ENCODE peak calls at places on chromosome 18, in ten cellular contexts. One of them, this sample, is unnamed.

GRCh38 chr18:60391571-60392226 is 19.1 kb upstream of the MC4R start:
- DNase-seq in cardiac muscle cell: no peak
- DNase-seq in Caki2: no peak
- DNase-seq in activated CD4-positive, alpha-beta memory T cell treated with anti-CD3 and anti-CD28 coated beads for 36 hours: no peak
- DNase-seq in GM18507: no peak
- DNase-seq in activated CD4-positive, CD25-positive, alpha-beta regulatory T cell: no peak
- DNase-seq in Daoy: no peak
- DNase-seq in spleen: no peak
- DNase-seq in Right ventricle myocardium superior: no peak
- DNase-seq in LoVo: no peak
- DNase-seq in this sample: no peak

GRCh38 chr18:37710731-37711130 is 145.1 kb upstream of the CELF4 start:
- DNase-seq in Caki2: no peak
- DNase-seq in activated CD4-positive, alpha-beta memory T cell treated with anti-CD3 and anti-CD28 coated beads for 36 hours: no peak
- DNase-seq in spleen: no peak
- DNase-seq in LoVo: no peak
- DNase-seq in cardiac muscle cell: no peak
- DNase-seq in Daoy: no peak
- DNase-seq in activated CD4-positive, CD25-positive, alpha-beta regulatory T cell: no peak
- DNase-seq in GM18507: no peak
- DNase-seq in Right ventricle myocardium superior: no peak
- DNase-seq in this sample: no peak

GRCh38 chr18:8805552-8805951 is 100.2 kb downstream of the MTCL1 start:
- DNase-seq in activated CD4-positive, alpha-beta memory T cell treated with anti-CD3 and anti-CD28 coated beads for 36 hours: no peak
- DNase-seq in activated CD4-positive, CD25-positive, alpha-beta regulatory T cell: no peak
- DNase-seq in LoVo: no peak
- DNase-seq in Caki2: no peak
- DNase-seq in Right ventricle myocardium superior: no peak
- DNase-seq in GM18507: no peak
- DNase-seq in cardiac muscle cell: no peak
- DNase-seq in Daoy: no peak
- DNase-seq in spleen: no peak
- DNase-seq in this sample: no peak

GRCh38 chr18:36127866-36128845 is 984 bp downstream of the SLC39A6 start:
- DNase-seq in LoVo: peak; percentile 4
- DNase-seq in spleen: peak; percentile 81
- DNase-seq in Caki2: peak; percentile 15
- DNase-seq in activated CD4-positive, alpha-beta memory T cell treated with anti-CD3 and anti-CD28 coated beads for 36 hours: peak; percentile 13
- DNase-seq in cardiac muscle cell: peak; percentile 52
- DNase-seq in GM18507: no peak
- DNase-seq in activated CD4-positive, CD25-positive, alpha-beta regulatory T cell: no peak
- DNase-seq in Daoy: peak; percentile 16
- DNase-seq in Right ventricle myocardium superior: peak; percentile 42
- DNase-seq in this sample: no peak

GRCh38 chr18:55228191-55228590 is 268.9 kb upstream of the CCDC68 start:
- DNase-seq in activated CD4-positive, alpha-beta memory T cell treated with anti-CD3 and anti-CD28 coated beads for 36 hours: no peak
- DNase-seq in spleen: no peak
- DNase-seq in Daoy: no peak
- DNase-seq in Caki2: no peak
- DNase-seq in LoVo: no peak
- DNase-seq in GM18507: no peak
- DNase-seq in cardiac muscle cell: no peak
- DNase-seq in activated CD4-positive, CD25-positive, alpha-beta regulatory T cell: no peak
- DNase-seq in Right ventricle myocardium superior: no peak
- DNase-seq in this sample: no peak

GRCh38 chr18:47772374-47773248 is 157.8 kb downstream of the SMAD2 start:
- DNase-seq in Right ventricle myocardium superior: peak; percentile 71
- DNase-seq in Daoy: peak; percentile 71
- DNase-seq in Caki2: no peak
- DNase-seq in GM18507: peak; percentile 43
- DNase-seq in activated CD4-positive, alpha-beta memory T cell treated with anti-CD3 and anti-CD28 coated beads for 36 hours: peak; percentile 73
- DNase-seq in spleen: peak; percentile 87
- DNase-seq in LoVo: peak; percentile 24
- DNase-seq in cardiac muscle cell: peak; percentile 66
- DNase-seq in activated CD4-positive, CD25-positive, alpha-beta regulatory T cell: peak; percentile 9
- DNase-seq in this sample: peak; percentile 68

GRCh38 chr18:7370812-7371211 is 139.9 kb downstream of the LRRC30 start:
- DNase-seq in cardiac muscle cell: no peak
- DNase-seq in LoVo: no peak
- DNase-seq in activated CD4-positive, alpha-beta memory T cell treated with anti-CD3 and anti-CD28 coated beads for 36 hours: no peak
- DNase-seq in Daoy: no peak
- DNase-seq in Right ventricle myocardium superior: peak; percentile 84
- DNase-seq in activated CD4-positive, CD25-positive, alpha-beta regulatory T cell: no peak
- DNase-seq in Caki2: no peak
- DNase-seq in spleen: peak; percentile 84
- DNase-seq in GM18507: no peak
- DNase-seq in this sample: no peak

GRCh38 chr18:61502472-61502871 is 169.2 kb downstream of the CDH20 start:
- DNase-seq in Daoy: peak; percentile 33
- DNase-seq in activated CD4-positive, CD25-positive, alpha-beta regulatory T cell: no peak
- DNase-seq in activated CD4-positive, alpha-beta memory T cell treated with anti-CD3 and anti-CD28 coated beads for 36 hours: no peak
- DNase-seq in cardiac muscle cell: peak; percentile 77
- DNase-seq in GM18507: peak; percentile 2
- DNase-seq in LoVo: peak; percentile 50
- DNase-seq in Caki2: peak; percentile 4
- DNase-seq in Right ventricle myocardium superior: no peak
- DNase-seq in spleen: no peak
- DNase-seq in this sample: peak; percentile 61

GRCh38 chr18:67876866-67877265 is 360.3 kb upstream of the DSEL start:
- DNase-seq in LoVo: no peak
- DNase-seq in Daoy: no peak
- DNase-seq in cardiac muscle cell: no peak
- DNase-seq in Caki2: no peak
- DNase-seq in activated CD4-positive, alpha-beta memory T cell treated with anti-CD3 and anti-CD28 coated beads for 36 hours: no peak
- DNase-seq in GM18507: no peak
- DNase-seq in spleen: no peak
- DNase-seq in activated CD4-positive, CD25-positive, alpha-beta regulatory T cell: no peak
- DNase-seq in Right ventricle myocardium superior: no peak
- DNase-seq in this sample: no peak

GRCh38 chr18:79950440-79951341 is 762 bp downstream of the SLC66A2 start:
- DNase-seq in cardiac muscle cell: peak; percentile 62
- DNase-seq in GM18507: no peak
- DNase-seq in Caki2: no peak
- DNase-seq in activated CD4-positive, CD25-positive, alpha-beta regulatory T cell: no peak
- DNase-seq in Right ventricle myocardium superior: peak; percentile 68
- DNase-seq in activated CD4-positive, alpha-beta memory T cell treated with anti-CD3 and anti-CD28 coated beads for 36 hours: peak; percentile 30
- DNase-seq in LoVo: peak; percentile 22
- DNase-seq in spleen: peak; percentile 90
- DNase-seq in Daoy: peak; percentile 27
- DNase-seq in this sample: no peak